ENCODE peak calls at places on chromosomes 3 and 15, in six cellular contexts. Y, P, S, X, K and N are unnamed samples. For H3K4me1, the result is how much of the 10 kb centered on the place peaks cover.

GRCh38 chr15:25989327-25989726 is 126.2 kb upstream of the ATP10A start:
- DNase-seq in Y (no peak), P (no peak), S (no peak), X (no peak), K (peak), N (no peak)

GRCh38 chr3:122555275-122556071 is 8.6 kb downstream of the PARP9 start:
- DNase-seq in Y (no peak), P (no peak), S (peak), X (no peak), K (peak), N (no peak)

GRCh38 chr15:88636039-88636438 is 2.8 kb upstream of the ISG20 start:
- DNase-seq in Y (peak), P (no peak), S (no peak), X (no peak), K (peak), N (peak)

GRCh38 chr3:43405888-43406636 is 119.7 kb downstream of the SNRK start:
- DNase-seq in Y (no peak), P (no peak), S (peak), X (no peak), K (no peak), N (no peak)

GRCh38 chr3:45034612-45035252 is 8.6 kb downstream of the CLEC3B start:
- DNase-seq in Y (no peak), P (peak), S (no peak), X (peak), K (no peak), N (no peak)

GRCh38 chr15:74373731-74374647 is 6.5 kb upstream of the CYP11A1 start:
- DNase-seq in Y (peak), P (peak), S (peak), X (peak), K (peak), N (peak)

GRCh38 chr15:44011238-44011873 is 183.7 kb downstream of the FRMD5 start:
- DNase-seq in Y (no peak), P (no peak), S (no peak), X (no peak), K (no peak), N (no peak)

GRCh38 chr15:75720297-75720696 is 7.6 kb upstream of the CSPG4 start:
- DNase-seq in Y (no peak), P (no peak), S (no peak), X (no peak), K (no peak), N (no peak)

GRCh38 chr3:37123292-37123691 is 51.1 kb downstream of the LRRFIP2 start:
- DNase-seq in Y (no peak), P (no peak), S (no peak), X (no peak), K (no peak), N (no peak)

GRCh38 chr3:68996356-68996995 is 17.0 kb downstream of the EOGT start:
- DNase-seq in Y (no peak), P (no peak), S (no peak), X (no peak), K (no peak), N (no peak)

GRCh38 chr15:82108489-82109078 is 62.8 kb upstream of the MEX3B start:
- DNase-seq in Y (peak), P (peak), S (peak), X (no peak), K (peak), N (peak)

GRCh38 chr15:84142888-84143337 is 92.7 kb upstream of the GOLGA6L4 start:
- DNase-seq in Y (peak), P (peak), S (peak), X (no peak), K (peak), N (peak)

GRCh38 chr3:106332884-106333283 is 464.1 kb upstream of the CBLB start:
- DNase-seq in Y (no peak), P (no peak), S (no peak), X (no peak), K (peak), N (no peak)

GRCh38 chr15:28888302-28888894 is 2.6 kb downstream of the APBA2 start:
- DNase-seq in Y (no peak), P (no peak), S (no peak), X (no peak), K (no peak), N (no peak)

GRCh38 chr15:37078000-37078399 is 22.3 kb downstream of the MEIS2 start:
- DNase-seq in Y (no peak), P (no peak), S (no peak), X (no peak), K (no peak), N (no peak)

GRCh38 chr15:90813796-90814192 is 54.6 kb upstream of the FURIN start:
- DNase-seq in Y (no peak), P (no peak), S (no peak), X (no peak), K (peak), N (no peak)

GRCh38 chr15:68550498-68551295 is 28.1 kb upstream of the CORO2B start:
- DNase-seq in Y (peak), P (peak), S (peak), X (no peak), K (peak), N (peak)

GRCh38 chr3:43094381-43094780 is 11.5 kb downstream of the POMGNT2 start:
- DNase-seq in Y (no peak), P (no peak), S (no peak), X (no peak), K (no peak), N (no peak)

GRCh38 chr3:121871434-121871833 is 22.8 kb upstream of the SLC15A2 start:
- DNase-seq in Y (no peak), P (no peak), S (no peak), X (no peak), K (no peak), N (no peak)

GRCh38 chr3:119571688-119572087 is 7.6 kb upstream of the ADPRH start:
- DNase-seq in Y (no peak), P (no peak), S (no peak), X (no peak), K (no peak), N (no peak)

GRCh38 chr3:39378092-39378491 is 5.1 kb upstream of the SLC25A38 start:
- DNase-seq in Y (no peak), P (peak), S (peak), X (no peak), K (peak), N (peak)

GRCh38 chr3:183275418-183275817 is 22.4 kb downstream of the B3GNT5 start:
- DNase-seq in Y (no peak), P (peak), S (peak), X (no peak), K (no peak), N (no peak)

GRCh38 chr15:35115155-35115725 is 30.1 kb upstream of the NANOGP8 start:
- DNase-seq in Y (no peak), P (no peak), S (peak), X (no peak), K (no peak), N (no peak)

GRCh38 chr15:44710236-44711088 is 661 bp downstream of the PATL2 start:
- DNase-seq in Y (no peak), P (peak), S (peak), X (no peak), K (no peak), N (no peak)

GRCh38 chr3:170494766-170495165 is 76.1 kb downstream of the CLDN11 start:
- DNase-seq in Y (no peak), P (no peak), S (no peak), X (no peak), K (no peak), N (no peak)

GRCh38 chr15:63870043-63870394 is 36.3 kb upstream of the HERC1 start:
- DNase-seq in Y (no peak), P (no peak), S (no peak), X (no peak), K (no peak), N (no peak)

GRCh38 chr3:13518516-13519351 is 30.2 kb upstream of the FBLN2 start:
- DNase-seq in Y (no peak), P (no peak), S (peak), X (peak), K (no peak), N (no peak)

GRCh38 chr3:27219127-27219860 is 149.9 kb downstream of the NEK10 start:
- DNase-seq in Y (no peak), P (no peak), S (no peak), X (no peak), K (no peak), N (no peak)

GRCh38 chr15:69522361-69522760 is 69.7 kb downstream of the RPLP1 start:
- DNase-seq in Y (no peak), P (no peak), S (no peak), X (peak), K (no peak), N (no peak)

GRCh38 chr15:101159096-101159935 is 92.5 kb downstream of the CHSY1 start:
- DNase-seq in Y (no peak), P (no peak), S (peak), X (no peak), K (no peak), N (no peak)

DNA sequence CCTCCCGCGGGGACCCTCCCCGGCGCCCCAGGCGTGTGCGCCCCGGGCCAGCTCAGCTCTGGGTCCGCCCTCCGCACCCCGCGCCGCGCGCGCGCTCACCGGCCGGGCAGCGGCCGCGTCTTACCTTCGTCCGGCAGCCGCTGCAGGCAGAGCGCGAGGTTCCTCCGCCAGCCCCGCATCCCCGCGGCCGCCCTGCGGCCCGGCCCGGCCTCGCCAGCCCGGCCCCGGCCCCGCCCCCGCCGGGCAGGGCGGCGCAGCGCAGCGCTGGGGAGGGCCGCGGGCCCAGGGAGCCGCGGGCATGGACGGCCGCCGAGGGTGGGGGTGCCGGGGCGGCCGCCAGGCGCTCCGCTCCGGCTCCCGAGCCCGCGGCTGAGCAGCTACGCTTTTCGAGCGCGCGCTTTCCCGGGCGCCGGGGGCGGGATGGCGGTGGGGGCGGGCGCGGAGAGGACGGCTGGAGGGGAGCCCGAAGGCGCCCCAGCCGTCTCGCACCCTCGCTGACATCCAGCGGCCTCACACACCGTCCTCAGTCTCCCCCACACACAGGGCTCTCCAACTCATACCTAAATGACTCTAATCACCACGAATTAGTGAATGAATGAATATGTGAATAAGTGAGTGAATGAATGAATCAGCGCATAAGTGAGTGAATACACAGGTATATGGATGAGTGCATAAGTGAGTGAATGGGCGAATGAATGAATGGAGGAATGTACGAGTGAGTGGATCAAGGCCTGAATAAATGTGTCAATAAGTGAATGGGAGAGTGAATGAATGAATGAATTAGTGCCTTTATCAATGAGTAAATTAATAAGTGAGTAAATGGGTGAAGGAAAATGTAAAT is 48.5 kb upstream of the CCDC174 start:
- DNase-seq in Y (no peak), P (no peak), S (peak), X (no peak), K (peak), N (no peak)
- H3K4me3 ChIP-seq in Y (no peak), P (no peak), S (peak), X (peak), K (peak), N (no peak)

GRCh38 chr3:98966862-98967554 is 65.5 kb upstream of the DCBLD2 start:
- DNase-seq in Y (no peak), P (no peak), S (no peak), X (no peak), K (no peak), N (no peak)
- H3K4me1 ChIP-seq in Y (under half), P (under half), S (under half), X (under half), K (under half), N (under half)

GRCh38 chr3:100096866-100097265 is 17.4 kb downstream of the FILIP1L start:
- DNase-seq in Y (no peak), P (peak), S (no peak), X (no peak), K (no peak), N (no peak)

GRCh38 chr3:100099621-100100020 is 14.7 kb downstream of the FILIP1L start:
- DNase-seq in Y (no peak), P (no peak), S (no peak), X (no peak), K (no peak), N (no peak)

GRCh38 chr3:100093826-100094225 is 20.5 kb downstream of the FILIP1L start:
- DNase-seq in Y (no peak), P (no peak), S (no peak), X (no peak), K (no peak), N (no peak)

GRCh38 chr3:100100454-100100853 is 13.8 kb downstream of the FILIP1L start:
- DNase-seq in Y (no peak), P (no peak), S (no peak), X (no peak), K (no peak), N (no peak)

GRCh38 chr3:100097919-100098896 is 16.1 kb downstream of the FILIP1L start:
- DNase-seq in Y (no peak), P (no peak), S (no peak), X (no peak), K (no peak), N (no peak)
- H3K4me3 ChIP-seq in Y (no peak), P (no peak), S (no peak), X (no peak), K (no peak), N (no peak)

DNA sequence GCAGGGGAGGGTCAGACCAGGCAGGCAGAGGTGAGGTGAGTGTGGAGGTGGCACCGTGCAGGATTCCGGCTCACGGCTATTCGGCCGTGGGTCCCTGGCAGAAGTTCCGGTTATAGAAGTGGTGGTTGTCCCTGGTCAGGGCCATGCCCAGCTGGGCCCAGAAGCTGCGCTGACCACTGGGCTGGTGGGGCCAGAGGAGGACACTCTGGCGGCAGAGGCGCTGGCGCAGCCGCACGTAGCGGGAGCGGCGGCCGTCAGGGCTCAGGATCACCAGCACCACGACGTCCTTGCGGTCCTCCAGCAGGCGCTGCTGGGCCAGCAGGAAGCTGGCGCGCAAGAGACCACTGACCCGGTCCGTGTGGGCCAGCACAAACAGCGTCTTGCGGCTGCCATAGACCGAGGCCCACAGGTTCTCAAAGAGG is 4.3 kb downstream of the TLR9 start:
- DNase-seq in Y (no peak), P (no peak), S (no peak), X (no peak), K (peak), N (no peak)
- H3K4me1 ChIP-seq in Y (half or more), P (under half), S (under half), X (under half), K (under half), N (half or more)

GRCh38 chr3:197956070-197956469 is 3.9 kb upstream of the LMLN start:
- DNase-seq in Y (no peak), P (no peak), S (no peak), X (no peak), K (no peak), N (no peak)
- H3K4me3 ChIP-seq in Y (no peak), P (no peak), S (no peak), X (no peak), K (no peak), N (no peak)

GRCh38 chr3:86985427-86985826 is 5.5 kb downstream of the VGLL3 start:
- DNase-seq in Y (no peak), P (no peak), S (no peak), X (no peak), K (no peak), N (no peak)

GRCh38 chr3:86987421-86987715 is 3.6 kb downstream of the VGLL3 start:
- DNase-seq in Y (no peak), P (no peak), S (no peak), X (no peak), K (no peak), N (no peak)

GRCh38 chr3:86988986-86989385 is 2.0 kb downstream of the VGLL3 start:
- DNase-seq in Y (no peak), P (no peak), S (no peak), X (no peak), K (no peak), N (no peak)

GRCh38 chr3:86988235-86988634 is 2.7 kb downstream of the VGLL3 start:
- DNase-seq in Y (no peak), P (no peak), S (peak), X (no peak), K (no peak), N (no peak)

DNA sequence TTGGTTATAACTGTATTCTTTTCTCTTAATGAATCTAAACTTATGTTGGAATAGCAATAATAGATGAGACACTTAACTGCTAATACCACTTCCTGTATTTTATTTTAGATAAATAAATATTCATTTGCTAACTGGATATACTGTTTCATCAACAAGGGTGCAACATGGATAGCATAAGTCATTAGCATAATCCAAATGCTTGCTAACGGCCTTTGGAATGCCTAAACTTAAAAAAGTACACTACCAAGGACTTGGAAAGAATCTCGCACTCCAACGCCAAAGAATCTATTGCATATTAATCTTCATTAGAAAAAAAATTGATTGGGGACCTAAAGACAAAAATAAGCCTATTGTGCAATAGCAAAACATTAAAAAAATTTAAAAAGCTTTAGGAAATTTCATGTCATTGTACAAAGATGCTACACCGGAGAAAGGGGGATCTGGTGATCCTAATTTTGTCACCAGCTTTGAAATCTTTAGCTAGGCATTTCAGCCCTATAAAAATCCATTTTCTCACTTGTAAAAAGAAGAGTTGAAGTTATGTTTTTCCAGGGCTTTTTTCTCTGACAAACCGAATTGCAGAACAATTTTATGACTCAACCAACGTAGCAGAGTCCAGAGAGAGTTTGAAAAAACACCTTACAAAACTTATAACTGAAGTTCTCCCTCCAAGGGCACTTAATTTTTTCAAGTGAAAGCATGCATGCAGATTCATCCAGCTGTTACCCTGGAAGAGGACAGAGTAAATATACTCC is 4.1 kb downstream of the VGLL3 start:
- DNase-seq in Y (no peak), P (no peak), S (peak), X (no peak), K (no peak), N (no peak)
- H3K4me1 ChIP-seq in Y (under half), P (under half), S (under half), X (under half), K (under half), N (under half)

GRCh38 chr3:172595648-172596393 is 72.6 kb upstream of the TNFSF10 start:
- DNase-seq in Y (no peak), P (peak), S (peak), X (no peak), K (no peak), N (peak)

GRCh38 chr3:172592898-172593669 is 69.9 kb upstream of the TNFSF10 start:
- DNase-seq in Y (no peak), P (peak), S (no peak), X (no peak), K (no peak), N (no peak)

GRCh38 chr3:172598904-172599303 is 75.7 kb upstream of the TNFSF10 start:
- DNase-seq in Y (no peak), P (no peak), S (no peak), X (no peak), K (no peak), N (no peak)

GRCh38 chr3:172591876-172592771 is 68.9 kb upstream of the TNFSF10 start:
- DNase-seq in Y (peak), P (peak), S (no peak), X (no peak), K (no peak), N (peak)

DNA sequence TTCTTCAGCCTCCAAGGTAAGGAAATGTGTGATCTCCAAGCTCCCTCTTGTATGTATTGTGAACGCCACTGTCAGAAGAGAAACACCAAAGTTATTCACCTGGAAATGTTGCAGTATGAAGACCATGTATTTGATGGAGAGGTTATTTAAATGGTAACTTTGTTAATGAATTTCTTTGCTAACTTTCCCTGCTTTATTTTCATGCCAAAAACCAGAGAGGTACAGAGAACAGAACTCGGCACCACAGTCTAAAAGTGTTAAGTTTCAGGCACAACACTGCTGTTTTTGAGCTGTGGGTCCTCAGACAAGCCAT is 73.1 kb upstream of the TNFSF10 start:
- DNase-seq in Y (no peak), P (no peak), S (no peak), X (no peak), K (no peak), N (no peak)
- H3K4me3 ChIP-seq in Y (no peak), P (no peak), S (no peak), X (no peak), K (no peak), N (no peak)

DNA sequence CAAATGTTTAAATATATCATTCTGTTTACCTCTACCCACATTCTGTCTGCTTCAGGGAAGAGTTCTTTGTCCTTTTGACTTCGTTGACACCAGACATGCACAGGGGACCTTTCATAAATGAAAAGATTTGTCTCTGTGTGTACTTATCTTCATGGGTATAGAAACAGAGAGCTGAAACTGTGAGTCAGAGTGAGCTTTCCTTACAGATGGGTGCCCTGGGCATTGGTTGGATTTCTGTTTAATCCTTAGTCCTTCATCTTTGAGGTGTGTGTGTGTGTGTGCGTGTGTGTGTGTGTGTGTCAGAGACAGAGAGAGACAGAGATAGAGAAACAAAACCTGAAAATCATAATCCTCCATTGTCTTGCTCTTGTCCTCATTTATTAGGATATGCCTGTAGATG is 517.4 kb downstream of the TUSC7 start:
- DNase-seq in Y (no peak), P (no peak), S (no peak), X (no peak), K (no peak), N (no peak)
- H3K4me1 ChIP-seq in Y (under half), P (under half), S (under half), X (under half), K (under half), N (under half)

GRCh38 chr3:18442743-18443669 is 17.9 kb upstream of the SATB1 start:
- DNase-seq in Y (no peak), P (no peak), S (no peak), X (no peak), K (no peak), N (no peak)
- H3K4me3 ChIP-seq in Y (peak), P (peak), S (peak), X (peak), K (peak), N (peak)

GRCh38 chr15:66415321-66415720 is 28.6 kb downstream of the MAP2K1 start:
- DNase-seq in Y (no peak), P (no peak), S (no peak), X (no peak), K (no peak), N (no peak)
- H3K4me1 ChIP-seq in Y (under half), P (under half), S (under half), X (under half), K (under half), N (under half)